ENCODE peak calls at places on chromosomes 4 and X, in eight cellular contexts. One of them, this sample, is unnamed.

GRCh38 chr4:37890501-37891220 is at the start of gene TBC1D1:
- DNase-seq in NCI-H510A: peak; percentile 27
- DNase-seq in globus pallidus: peak; percentile 36
- DNase-seq in stimulated activated CD4-positive, alpha-beta T cell treated with anti-CD3 and anti-CD28 coated beads, Interleukin-1b, Interleukin-23, amount 100 ng/mL, for 24 hours: peak; percentile 4
- DNase-seq in Kasumi-1: peak; percentile 20
- DNase-seq in dorsolateral prefrontal cortex: peak; percentile 70
- DNase-seq in KBM-7: peak; percentile 56
- DNase-seq in cardiac fibroblast: no peak
- DNase-seq in this sample: peak; percentile 26

GRCh38 chr4:171142045-171142444 is 671.2 kb upstream of the GALNTL6 start:
- DNase-seq in NCI-H510A: no peak
- DNase-seq in Kasumi-1: no peak
- DNase-seq in dorsolateral prefrontal cortex: no peak
- DNase-seq in globus pallidus: no peak
- DNase-seq in stimulated activated CD4-positive, alpha-beta T cell treated with anti-CD3 and anti-CD28 coated beads, Interleukin-1b, Interleukin-23, amount 100 ng/mL, for 24 hours: no peak
- DNase-seq in KBM-7: no peak
- DNase-seq in cardiac fibroblast: no peak
- DNase-seq in this sample: no peak

GRCh38 chr4:128191115-128191897 is 96.3 kb downstream of the PGRMC2 start:
- DNase-seq in KBM-7: peak; percentile 65
- DNase-seq in NCI-H510A: peak; percentile 10
- DNase-seq in dorsolateral prefrontal cortex: peak; percentile 63
- DNase-seq in Kasumi-1: peak; percentile 85
- DNase-seq in globus pallidus: peak; percentile 68
- DNase-seq in cardiac fibroblast: peak; percentile 83
- DNase-seq in stimulated activated CD4-positive, alpha-beta T cell treated with anti-CD3 and anti-CD28 coated beads, Interleukin-1b, Interleukin-23, amount 100 ng/mL, for 24 hours: peak; percentile 41
- DNase-seq in this sample: peak; percentile 18

GRCh38 chr4:41212221-41213203 is 1.8 kb downstream of the APBB2 start:
- DNase-seq in Kasumi-1: peak; percentile 54
- DNase-seq in NCI-H510A: no peak
- DNase-seq in stimulated activated CD4-positive, alpha-beta T cell treated with anti-CD3 and anti-CD28 coated beads, Interleukin-1b, Interleukin-23, amount 100 ng/mL, for 24 hours: no peak
- DNase-seq in globus pallidus: peak; percentile 80
- DNase-seq in KBM-7: peak; percentile 74
- DNase-seq in cardiac fibroblast: peak; percentile 85
- DNase-seq in dorsolateral prefrontal cortex: peak; percentile 53
- DNase-seq in this sample: no peak

GRCh38 chrX:153657161-153657560 is 10.2 kb downstream of the DUSP9 start:
- DNase-seq in stimulated activated CD4-positive, alpha-beta T cell treated with anti-CD3 and anti-CD28 coated beads, Interleukin-1b, Interleukin-23, amount 100 ng/mL, for 24 hours: no peak
- DNase-seq in KBM-7: no peak
- DNase-seq in Kasumi-1: no peak
- DNase-seq in globus pallidus: no peak
- DNase-seq in NCI-H510A: no peak
- DNase-seq in dorsolateral prefrontal cortex: no peak
- DNase-seq in cardiac fibroblast: no peak
- DNase-seq in this sample: no peak

GRCh38 chr4:139266583-139267257 is 13.3 kb downstream of the MGARP start:
- DNase-seq in NCI-H510A: peak; percentile 1
- DNase-seq in Kasumi-1: peak; percentile 59
- DNase-seq in KBM-7: peak; percentile 81
- DNase-seq in globus pallidus: peak; percentile 55
- DNase-seq in cardiac fibroblast: peak; percentile 59
- DNase-seq in dorsolateral prefrontal cortex: peak; percentile 43
- DNase-seq in stimulated activated CD4-positive, alpha-beta T cell treated with anti-CD3 and anti-CD28 coated beads, Interleukin-1b, Interleukin-23, amount 100 ng/mL, for 24 hours: peak; percentile 47
- DNase-seq in this sample: peak; percentile 75

GRCh38 chrX:154652311-154653047 is 900 bp downstream of the CTAG2 start:
- DNase-seq in dorsolateral prefrontal cortex: no peak
- DNase-seq in KBM-7: no peak
- DNase-seq in cardiac fibroblast: no peak
- DNase-seq in globus pallidus: no peak
- DNase-seq in NCI-H510A: no peak
- DNase-seq in stimulated activated CD4-positive, alpha-beta T cell treated with anti-CD3 and anti-CD28 coated beads, Interleukin-1b, Interleukin-23, amount 100 ng/mL, for 24 hours: no peak
- DNase-seq in Kasumi-1: no peak
- DNase-seq in this sample: no peak

GRCh38 chrX:84168574-84168973 is 19.4 kb downstream of the RPS6KA6 start:
- DNase-seq in dorsolateral prefrontal cortex: no peak
- DNase-seq in Kasumi-1: no peak
- DNase-seq in globus pallidus: no peak
- DNase-seq in NCI-H510A: no peak
- DNase-seq in KBM-7: no peak
- DNase-seq in cardiac fibroblast: no peak
- DNase-seq in stimulated activated CD4-positive, alpha-beta T cell treated with anti-CD3 and anti-CD28 coated beads, Interleukin-1b, Interleukin-23, amount 100 ng/mL, for 24 hours: no peak
- DNase-seq in this sample: no peak

GRCh38 chr4:109690690-109691410 is 12.4 kb downstream of the CASP6 start:
- DNase-seq in KBM-7: no peak
- DNase-seq in Kasumi-1: no peak
- DNase-seq in cardiac fibroblast: no peak
- DNase-seq in globus pallidus: no peak
- DNase-seq in NCI-H510A: no peak
- DNase-seq in dorsolateral prefrontal cortex: no peak
- DNase-seq in stimulated activated CD4-positive, alpha-beta T cell treated with anti-CD3 and anti-CD28 coated beads, Interleukin-1b, Interleukin-23, amount 100 ng/mL, for 24 hours: no peak
- DNase-seq in this sample: no peak

This sample was measured in GM18507.